ENCODE peak calls at places on chromosomes 11 and 22, in four cellular contexts. N is K562, X is A549, S is stomach. Y is an unnamed sample.

GRCh38 chr11:121557348-121557747 is 104.6 kb upstream of the SORL1-AS1 start:
- DNase-seq in X (no peak), S (no peak), N (no peak), Y (no peak)

GRCh38 chr11:27228891-27229290 is 134.1 kb downstream of the CCDC34 start:
- DNase-seq in S (no peak), X (no peak), N (no peak), Y (no peak)

GRCh38 chr11:27385245-27385644 is 22.2 kb upstream of the CCDC34 start:
- DNase-seq in N (no peak), X (no peak), S (no peak), Y (no peak)

GRCh38 chr11:33269822-33270221 is 12.6 kb downstream of the HIPK3 start:
- DNase-seq in X (no peak), N (no peak), S (no peak), Y (no peak)

GRCh38 chr11:9280655-9281301 is 15.6 kb upstream of the DENND5A start:
- DNase-seq in N (no peak), X (no peak), S (peak; percentile 57), Y (no peak)

GRCh38 chr22:46774456-46775363 is 12.3 kb downstream of the TBC1D22A start:
- DNase-seq in X (no peak), S (no peak), N (no peak), Y (no peak)

GRCh38 chr11:71505001-71505400 is 22.1 kb upstream of the KRTAP5-7 start:
- DNase-seq in N (no peak), S (no peak), X (no peak), Y (no peak)

GRCh38 chr22:47767403-47767802 is 1005.0 kb downstream of the TBC1D22A start:
- DNase-seq in N (no peak), X (no peak), S (no peak), Y (no peak)

GRCh38 chr11:73729594-73730206 is 31.2 kb downstream of the RAB6A start:
- DNase-seq in X (peak; percentile 28), S (no peak), N (peak; percentile 25), Y (no peak)

GRCh38 chr11:86509579-86509978 is 134.9 kb downstream of the CCDC81 start:
- DNase-seq in N (no peak), X (no peak), S (no peak), Y (no peak)

GRCh38 chr11:119774180-119774763 is 45.3 kb upstream of the NECTIN1 start:
- DNase-seq in X (no peak), S (no peak), N (no peak), Y (no peak)

GRCh38 chr22:41668971-41669911 is 19.4 kb downstream of the SNU13 start:
- DNase-seq in S (no peak), X (peak; percentile 24), N (no peak), Y (no peak)

GRCh38 chr11:118537409-118537980 is 6.5 kb downstream of the TMEM25 start:
- DNase-seq in X (no peak), S (no peak), N (no peak), Y (no peak)

GRCh38 chr22:20152464-20152890 is 1.6 kb upstream of the CCDC188 start:
- DNase-seq in S (no peak), X (no peak), N (no peak), Y (no peak)

GRCh38 chr11:134372536-134372935 is 39.5 kb downstream of the B3GAT1 start:
- DNase-seq in S (no peak), N (no peak), X (no peak), Y (peak; percentile 56)

GRCh38 chr22:39789794-39790193 is 103.8 kb downstream of the ENTHD1 start:
- DNase-seq in N (no peak), X (no peak), S (no peak), Y (no peak)

GRCh38 chr11:117071344-117071787 is 26.9 kb downstream of the SIK3 start:
- DNase-seq in N (peak; percentile 39), X (no peak), S (peak; percentile 38), Y (peak; percentile 86)

GRCh38 chr11:127106142-127106541 is 105.6 kb upstream of the KIRREL3 start:
- DNase-seq in N (no peak), S (no peak), X (no peak), Y (no peak)

GRCh38 chr22:43490311-43490710 is 78.5 kb downstream of the MPPED1 start:
- DNase-seq in X (no peak), S (no peak), N (no peak), Y (no peak)

GRCh38 chr22:39598017-39598965 is 27.7 kb downstream of the CACNA1I start:
- DNase-seq in N (peak; percentile 92), S (peak; percentile 78), X (peak; percentile 14), Y (no peak)

GRCh38 chr11:112113539-112114457 is 27.1 kb downstream of the SDHD start:
- DNase-seq in X (peak; percentile 31), N (peak; percentile 53), S (no peak), Y (no peak)

GRCh38 chr11:126862664-126863247 is 137.8 kb downstream of the KIRREL3 start:
- DNase-seq in N (no peak), S (no peak), X (no peak), Y (no peak)

GRCh38 chr22:26512149-26512793 is at the start of gene TFIP11:
- DNase-seq in S (peak; percentile 97), N (peak; percentile 91), X (peak; percentile 89), Y (peak; percentile 96)
- TF ChIP-seq POLR2A in S (no peak), N (peak; percentile 80), X (peak; percentile 76), Y (peak; percentile 51)

GRCh38 chr11:80315263-80315662 is 874.4 kb upstream of the TENM4 start:
- DNase-seq in S (no peak), X (no peak), N (no peak), Y (no peak)

GRCh38 chr11:80320765-80321164 is 879.9 kb upstream of the TENM4 start:
- DNase-seq in X (no peak), S (no peak), N (no peak), Y (no peak)

GRCh38 chr11:80320226-80320625 is 879.4 kb upstream of the TENM4 start:
- DNase-seq in N (no peak), S (no peak), X (no peak), Y (no peak)

DNA sequence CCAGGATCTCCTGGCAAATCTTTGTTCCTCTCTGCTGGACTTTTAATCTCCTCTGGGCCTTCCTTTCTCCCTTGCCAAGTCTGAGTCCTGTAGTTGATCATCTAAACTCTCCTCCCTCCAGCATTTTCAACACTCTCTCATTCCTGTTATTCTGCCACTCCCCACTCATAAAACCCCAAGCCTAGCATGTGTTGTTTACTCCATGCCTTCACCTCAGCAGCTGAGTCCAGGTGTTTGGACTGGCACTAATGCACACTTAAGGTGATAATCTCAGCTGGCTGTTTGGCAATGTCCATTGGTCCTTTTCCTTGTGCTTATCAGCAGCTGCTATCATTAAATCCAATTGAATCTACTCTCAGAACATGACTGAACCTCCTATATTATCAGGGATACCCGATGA is 876.8 kb upstream of the TENM4 start:
- DNase-seq in S (no peak), X (no peak), N (no peak), Y (no peak)
- TF ChIP-seq EP300 in S (no peak), X (no peak), N (no peak), Y (no peak)

GRCh38 chr11:128473631-128474030 is 113.7 kb downstream of the ETS1 start:
- DNase-seq in S (no peak), X (no peak), N (no peak), Y (no peak)
- TF ChIP-seq POLR2A in S (no peak), X (no peak), N (no peak), Y (no peak)

GRCh38 chr11:28547395-28547794 is 439.2 kb downstream of the METTL15 start:
- DNase-seq in S (no peak), X (no peak), N (no peak), Y (no peak)
- TF ChIP-seq EP300 in S (no peak), X (no peak), N (no peak), Y (no peak)

DNA sequence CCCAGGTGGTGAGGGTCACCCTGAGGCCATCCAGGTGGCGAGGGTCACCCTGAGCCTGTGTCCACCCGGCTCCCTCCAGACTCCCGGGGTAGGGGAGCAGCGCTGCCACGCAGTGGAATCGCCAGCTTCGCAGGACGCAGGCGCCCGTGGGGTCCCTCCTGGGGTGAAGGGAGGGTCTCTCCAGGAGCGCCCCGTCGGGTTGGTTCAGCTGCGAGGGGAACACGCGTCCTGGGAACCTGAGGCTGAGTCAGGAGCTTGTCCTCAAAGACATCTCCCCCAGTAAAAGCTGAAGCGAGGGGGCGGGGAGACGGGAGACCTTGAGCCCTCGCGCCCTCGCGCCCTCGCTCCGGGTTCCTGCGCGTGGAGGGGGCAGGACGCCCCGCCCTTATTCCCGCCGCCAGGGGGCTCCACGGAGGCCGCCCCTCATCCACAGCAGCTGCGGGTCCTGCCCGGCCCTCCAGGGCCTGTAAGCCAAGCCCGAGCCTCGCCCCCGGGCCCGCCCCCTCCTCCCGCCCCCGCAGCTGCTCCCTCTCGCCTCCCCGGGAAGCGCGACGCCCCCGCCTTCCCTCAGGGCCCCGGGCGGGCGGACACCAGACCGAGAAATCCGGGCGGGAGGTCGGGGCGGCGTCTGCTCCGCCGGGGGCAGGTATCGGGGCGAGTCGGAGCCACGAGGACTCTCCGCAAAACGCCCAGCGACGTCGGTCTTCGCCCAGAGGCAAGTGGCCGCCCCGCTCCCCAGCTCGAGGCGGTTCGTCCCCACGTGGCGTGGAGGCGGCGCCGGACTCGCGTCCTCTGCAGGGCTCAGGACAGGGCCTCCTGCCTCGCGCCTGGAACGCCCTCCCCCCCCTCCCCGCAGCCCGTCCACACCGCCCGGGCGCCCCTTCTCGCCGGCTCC is 22.8 kb downstream of the PIM3 start:
- DNase-seq in X (no peak), N (no peak), S (no peak), Y (no peak)
- TF ChIP-seq POLR2A in X (no peak), N (no peak), S (no peak), Y (no peak)

Y was measured in sigmoid colon.